ENCODE peak calls at places on chromosome 13, in four cellular contexts. R, V, L and W are unnamed samples. For H3K27me3 and H3K4me1, the result is how much of the 10 kb centered on the place peaks cover.

GRCh38 chr13:66076417-66076816 is 1153.7 kb downstream of the PCDH9 start:
- DNase-seq in L (no peak), R (no peak), V (no peak), W (no peak)

GRCh38 chr13:81171065-81171647 is 830.2 kb upstream of the SPRY2 start:
- DNase-seq in V (no peak), R (no peak), L (no peak), W (peak)

GRCh38 chr13:77565635-77566034 is 30.1 kb downstream of the SCEL start:
- DNase-seq in V (no peak), L (no peak), R (no peak), W (no peak)

GRCh38 chr13:34294483-34295129 is 476.7 kb downstream of the RFC3 start:
- DNase-seq in R (no peak), V (no peak), L (no peak), W (no peak)

GRCh38 chr13:114065141-114065925 is 67.1 kb downstream of the RASA3 start:
- DNase-seq in R (peak), V (peak), L (peak), W (no peak)

GRCh38 chr13:95564948-95565347 is 12.4 kb downstream of the CLDN10 start:
- DNase-seq in V (no peak), R (no peak), L (no peak), W (no peak)

GRCh38 chr13:39888865-39889810 is 233.7 kb downstream of the COG6 start:
- DNase-seq in V (peak), R (no peak), L (no peak), W (no peak)

GRCh38 chr13:59038824-59039223 is 1124.9 kb downstream of the DIAPH3 start:
- DNase-seq in R (no peak), V (no peak), L (no peak), W (no peak)

GRCh38 chr13:26881154-26881553 is 120.6 kb upstream of the GPR12 start:
- DNase-seq in R (no peak), L (no peak), V (no peak), W (no peak)

GRCh38 chr13:33487575-33488243 is 202.2 kb upstream of the STARD13 start:
- DNase-seq in L (no peak), V (no peak), R (no peak), W (no peak)

GRCh38 chr13:67152123-67152522 is 78.0 kb downstream of the PCDH9 start:
- DNase-seq in V (no peak), R (no peak), L (no peak), W (no peak)

GRCh38 chr13:20405691-20406090 is 120.0 kb downstream of the CRYL1 start:
- DNase-seq in V (no peak), R (no peak), L (peak), W (no peak)

GRCh38 chr13:72431981-72432617 is 295.3 kb downstream of the MZT1 start:
- DNase-seq in R (no peak), L (no peak), V (no peak), W (no peak)

GRCh38 chr13:70310720-70311119 is 202.5 kb upstream of the KLHL1 start:
- DNase-seq in L (no peak), R (no peak), V (no peak), W (no peak)

GRCh38 chr13:109408596-109409382 is 377.6 kb downstream of the IRS2 start:
- DNase-seq in L (no peak), R (no peak), V (peak), W (no peak)

GRCh38 chr13:20090349-20090748 is 70.5 kb downstream of the GJA3 start:
- DNase-seq in V (no peak), R (no peak), L (no peak), W (no peak)

GRCh38 chr13:98540476-98540875 is 36.4 kb downstream of the STK24 start:
- DNase-seq in V (no peak), L (no peak), R (no peak), W (no peak)

GRCh38 chr13:20728579-20729300 is 25.2 kb downstream of the IL17D start:
- DNase-seq in L (no peak), V (peak), R (no peak), W (no peak)

GRCh38 chr13:56510836-56511235 is 629.9 kb upstream of the PRR20A start:
- DNase-seq in L (no peak), R (no peak), V (no peak), W (no peak)

GRCh38 chr13:109465151-109465550 is 321.2 kb downstream of the IRS2 start:
- DNase-seq in V (no peak), L (no peak), R (no peak), W (no peak)

GRCh38 chr13:79779761-79780160 is 298.8 kb downstream of the NDFIP2 start:
- DNase-seq in V (no peak), R (no peak), L (no peak), W (no peak)

GRCh38 chr13:98942997-98943396 is 34.9 kb downstream of the DOCK9 start:
- DNase-seq in L (no peak), V (no peak), R (no peak), W (no peak)

GRCh38 chr13:22934744-22935523 is 245.8 kb upstream of the SGCG start:
- DNase-seq in R (no peak), L (no peak), V (no peak), W (no peak)

GRCh38 chr13:48158915-48159314 is 64.0 kb upstream of the MED4 start:
- DNase-seq in L (no peak), V (no peak), R (no peak), W (no peak)

GRCh38 chr13:110618780-110619179 is 3.4 kb downstream of the NAXD start:
- DNase-seq in L (no peak), V (no peak), R (no peak), W (no peak)

GRCh38 chr13:29923554-29924481 is 73.4 kb upstream of the UBL3 start:
- DNase-seq in R (peak), V (no peak), L (peak), W (peak)

GRCh38 chr13:34864650-34865049 is 77.4 kb upstream of the NBEA start:
- DNase-seq in V (no peak), L (no peak), R (no peak), W (no peak)

GRCh38 chr13:77752512-77753069 is 55.1 kb downstream of the SLAIN1 start:
- DNase-seq in L (no peak), R (no peak), V (no peak), W (no peak)

GRCh38 chr13:113493315-113493951 is 2.9 kb upstream of the DCUN1D2 start:
- DNase-seq in R (no peak), L (no peak), V (no peak), W (no peak)

DNA sequence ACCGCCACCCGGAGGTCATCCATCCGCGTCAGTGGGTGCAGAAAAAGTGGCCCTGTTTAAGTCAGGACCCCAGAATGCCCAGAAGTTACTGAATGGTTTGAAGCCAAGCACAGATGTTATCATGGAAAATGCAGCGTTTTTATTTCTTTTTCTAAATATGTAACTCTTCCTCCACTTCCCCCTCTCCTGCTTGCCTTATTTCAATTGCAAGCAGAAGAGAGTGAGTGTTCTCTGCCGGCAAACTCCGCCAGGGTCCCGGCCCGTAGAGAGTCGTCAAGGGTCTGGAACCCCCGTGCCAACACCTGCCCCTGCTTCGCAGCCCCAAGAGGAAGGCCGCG is 913 bp upstream of the PDX1 start:
- DNase-seq in V (no peak), L (no peak), R (no peak), W (no peak)
- H3K27me3 ChIP-seq in V (under half), L (under half), R (half or more), W (half or more)

GRCh38 chr13:46178821-46179220 is 3.2 kb downstream of the LCP1 start:
- DNase-seq in R (no peak), V (no peak), L (no peak), W (no peak)
- H3K4me1 ChIP-seq in R (under half), V (under half), L (half or more), W (under half)

DNA sequence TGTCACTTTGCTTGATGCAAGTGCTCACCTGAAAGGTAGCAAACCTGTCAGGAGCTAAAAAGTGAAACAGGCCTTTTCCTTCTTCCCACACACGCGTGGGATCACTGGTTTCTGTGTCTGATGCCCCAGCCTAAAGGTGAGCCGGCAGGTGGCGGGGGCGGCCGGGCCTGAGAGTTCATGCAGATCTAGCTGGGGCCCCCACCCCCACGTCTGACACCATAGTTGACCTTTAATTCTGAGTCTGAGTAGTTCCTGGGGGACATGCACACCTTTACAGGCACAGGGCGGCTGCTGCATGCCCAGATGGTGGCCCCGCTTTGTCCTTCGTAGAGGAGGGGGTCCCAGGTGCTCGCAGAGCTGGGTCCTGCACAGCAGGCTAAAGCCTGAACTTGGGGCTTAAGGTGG is 345.3 kb downstream of the TEX29 start:
- DNase-seq in R (no peak), L (no peak), V (no peak), W (no peak)
- H3K27me3 ChIP-seq in R (under half), L (under half), V (under half), W (under half)

DNA sequence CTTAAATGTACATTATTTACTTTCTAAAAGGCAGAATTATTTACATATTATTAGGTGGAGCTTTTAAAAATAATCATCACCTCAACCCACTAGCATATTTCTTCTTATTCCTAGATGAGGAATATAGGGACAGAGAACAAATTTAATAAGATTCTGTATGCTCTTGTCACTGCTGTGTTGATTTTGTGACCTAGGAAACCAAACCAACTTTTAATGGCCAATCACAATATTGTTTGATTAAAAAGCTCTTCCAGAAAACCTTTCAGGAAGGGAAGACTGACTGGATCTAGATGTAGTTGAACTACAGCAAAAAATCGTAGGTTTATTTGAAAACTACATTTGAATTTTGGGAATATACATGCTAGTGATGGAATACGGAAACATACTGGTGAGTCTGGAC is 91.8 kb upstream of the RAP2A start:
- DNase-seq in V (no peak), R (no peak), L (no peak), W (no peak)
- H3K4me1 ChIP-seq in V (under half), R (under half), L (under half), W (under half)

GRCh38 chr13:31119526-31119925 is 42.2 kb downstream of the HSPH1 start:
- DNase-seq in R (no peak), L (no peak), V (peak), W (no peak)
- H3K27me3 ChIP-seq in R (under half), L (under half), V (under half), W (under half)

DNA sequence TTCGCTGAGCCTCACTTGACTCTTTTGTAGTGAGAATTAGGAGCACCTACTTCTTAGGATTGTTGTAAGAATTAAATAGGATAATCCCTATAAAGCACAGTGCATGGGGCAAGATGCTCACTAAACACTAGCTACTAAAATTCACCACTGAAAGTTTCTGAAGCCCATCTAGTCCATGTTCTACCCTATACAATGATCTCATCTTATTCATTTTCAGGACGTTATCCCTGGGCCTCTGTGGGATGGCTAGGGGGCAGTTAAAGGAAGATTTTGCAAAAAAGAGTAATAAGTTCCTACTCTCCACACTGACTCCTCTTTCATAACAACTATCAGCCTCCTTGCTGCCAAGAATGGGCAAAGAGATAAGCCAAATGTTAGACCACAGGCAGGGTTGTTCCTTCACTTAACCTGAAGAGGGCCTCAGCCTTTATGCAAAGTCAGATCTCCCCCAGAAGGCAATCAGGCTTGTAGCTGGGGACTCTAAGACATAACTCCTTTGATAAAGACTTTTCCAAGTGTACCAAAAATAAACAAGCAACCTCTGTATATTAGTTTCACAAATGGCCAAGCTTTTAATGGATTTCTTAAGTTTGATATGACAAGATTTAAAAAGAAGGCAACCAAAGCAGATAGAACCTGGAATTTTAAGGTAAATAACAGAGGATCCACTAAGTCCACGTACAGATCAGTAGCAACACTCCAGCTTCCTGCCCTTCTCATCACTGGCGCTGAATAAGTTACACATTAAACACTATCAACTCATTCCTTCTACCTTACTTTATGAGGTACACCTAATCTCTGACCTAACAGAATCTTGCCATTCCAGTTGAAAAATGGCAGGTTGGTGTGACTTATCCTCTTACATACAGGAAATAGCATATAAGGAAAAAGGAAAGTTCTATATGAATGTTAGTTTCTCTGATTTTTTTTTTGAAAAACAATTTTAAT is 44.4 kb downstream of the ELF1 start:
- DNase-seq in R (no peak), L (no peak), V (no peak), W (peak)
- H3K4me1 ChIP-seq in R (half or more), L (half or more), V (half or more), W (under half)

GRCh38 chr13:101858869-101859268 is 406.4 kb downstream of the ITGBL1 start:
- DNase-seq in L (no peak), V (no peak), R (no peak), W (no peak)
- H3K27me3 ChIP-seq in L (under half), V (under half), R (under half), W (under half)

DNA sequence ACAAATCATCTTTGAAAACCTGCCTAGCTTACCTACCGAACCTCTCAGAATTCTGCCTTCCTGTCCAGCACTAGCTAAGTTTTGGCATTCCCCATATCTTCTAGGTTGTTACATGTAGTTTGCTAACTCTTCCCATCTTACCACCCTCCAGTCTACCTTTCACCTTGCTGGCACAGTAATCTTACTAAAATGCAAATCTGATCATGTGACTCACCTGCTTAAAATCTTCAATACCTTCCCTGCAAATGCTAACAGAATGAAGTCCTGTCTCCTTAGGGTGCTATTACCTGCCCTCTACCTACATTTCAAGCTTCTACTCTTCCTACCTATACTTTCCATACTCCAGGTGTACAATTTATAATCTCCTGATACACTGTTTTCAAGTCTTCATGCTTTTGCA is 30.4 kb downstream of the INTS6 start:
- DNase-seq in V (no peak), L (no peak), R (no peak), W (no peak)
- H3K4me1 ChIP-seq in V (under half), L (half or more), R (under half), W (under half)

GRCh38 chr13:112169941-112170822 is 103.2 kb downstream of the SOX1 start:
- DNase-seq in L (no peak), R (no peak), V (no peak), W (no peak)
- H3K27me3 ChIP-seq in L (under half), R (under half), V (under half), W (under half)

GRCh38 chr13:44273991-44274810 is 99.4 kb upstream of the SERP2 start:
- DNase-seq in L (peak), V (no peak), R (no peak), W (no peak)

GRCh38 chr13:44277459-44277858 is 96.2 kb upstream of the SERP2 start:
- DNase-seq in R (no peak), V (no peak), L (peak), W (no peak)

GRCh38 chr13:44274838-44275237 is 98.8 kb upstream of the SERP2 start:
- DNase-seq in R (no peak), L (peak), V (no peak), W (no peak)

GRCh38 chr13:44278164-44278563 is 95.5 kb upstream of the SERP2 start:
- DNase-seq in R (no peak), V (no peak), L (no peak), W (no peak)

DNA sequence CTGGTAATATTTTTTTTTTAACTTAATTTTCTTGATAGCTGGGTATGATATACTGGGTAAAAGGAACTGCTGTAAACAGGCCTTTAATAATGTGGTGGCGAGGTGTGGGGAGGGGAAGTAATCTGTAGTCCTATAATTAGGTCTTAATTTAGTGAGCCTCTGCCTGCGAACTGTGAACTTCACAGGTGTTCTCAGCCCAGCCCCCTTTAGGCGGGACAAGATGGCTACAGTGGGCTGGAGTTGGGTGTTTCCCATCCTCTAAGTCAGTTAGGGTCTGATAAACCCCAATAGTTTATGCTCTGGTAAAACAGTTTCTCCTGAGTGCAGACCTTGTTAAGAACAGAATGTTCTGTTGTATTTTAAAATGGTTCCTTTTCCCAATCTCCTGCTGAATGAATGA is 97.6 kb upstream of the SERP2 start:
- DNase-seq in V (no peak), L (no peak), R (no peak), W (no peak)
- H3K4me1 ChIP-seq in V (under half), L (under half), R (under half), W (under half)